ENCODE peak calls at places on chromosomes 2 and 18, in eight cellular contexts. J is uterus; L is activated CD8-positive, alpha-beta T cell treated with anti-CD3 and anti-CD28 coated beads for 36 hours; P is heart right ventricle; A is breast epithelium; E is fibroblast of the aortic adventitia; M is Calu3; G is omental fat pad. F is an unnamed sample.

GRCh38 chr2:235917506-235917905 is 250.7 kb downstream of the GBX2 start:
- DNase-seq in J (no peak), G (no peak), E (no peak), L (no peak), A (no peak), M (no peak), P (no peak), F (no peak)

GRCh38 chr2:219460424-219460926 is 25.8 kb downstream of the SPEG start:
- DNase-seq in G (no peak), P (peak), M (no peak), A (no peak), J (peak), L (no peak), E (peak), F (no peak)

GRCh38 chr2:98749053-98749450 is 18.1 kb upstream of the MGAT4A start:
- DNase-seq in M (no peak), P (no peak), E (no peak), L (no peak), G (no peak), A (no peak), J (no peak), F (no peak)

GRCh38 chr18:70260683-70261082 is 28.2 kb upstream of the SOCS6 start:
- DNase-seq in L (no peak), P (no peak), A (no peak), G (no peak), J (no peak), M (no peak), E (no peak), F (no peak)

GRCh38 chr2:143953386-143953785 is 566.5 kb downstream of the ZEB2 start:
- DNase-seq in A (no peak), P (no peak), J (no peak), M (no peak), L (no peak), E (no peak), G (no peak), F (no peak)

GRCh38 chr2:73503992-73504570 is 118.4 kb downstream of the ALMS1 start:
- DNase-seq in M (no peak), P (no peak), E (peak), G (no peak), L (no peak), J (no peak), A (no peak), F (no peak)

GRCh38 chr18:63604791-63605567 is 17.8 kb downstream of the SERPINB13 start:
- DNase-seq in L (no peak), A (no peak), G (no peak), E (no peak), J (no peak), M (peak), P (no peak), F (no peak)

GRCh38 chr2:229129738-229130371 is 141.2 kb downstream of the PID1 start:
- DNase-seq in E (peak), J (no peak), P (no peak), M (no peak), A (no peak), L (no peak), G (no peak), F (no peak)

GRCh38 chr18:28013064-28013463 is 163.9 kb downstream of the CDH2 start:
- DNase-seq in A (no peak), M (no peak), J (no peak), E (peak), G (no peak), P (no peak), L (no peak), F (no peak)

GRCh38 chr18:56869189-56869777 is 218.1 kb downstream of the WDR7 start:
- DNase-seq in G (no peak), M (peak), P (no peak), E (peak), A (no peak), J (no peak), L (peak), F (peak)

GRCh38 chr2:127829845-127830246 is 18.9 kb upstream of the WDR33 start:
- DNase-seq in P (no peak), A (no peak), G (no peak), L (peak), J (no peak), E (no peak), M (no peak), F (peak)

GRCh38 chr2:207768168-207768890 is 1.4 kb downstream of the FZD5 start:
- DNase-seq in P (peak), L (peak), A (peak), M (peak), E (peak), G (no peak), J (peak), F (peak)

GRCh38 chr2:9637330-9637729 is 6.5 kb upstream of the YWHAQ start:
- DNase-seq in L (no peak), M (peak), E (peak), G (no peak), A (no peak), P (no peak), J (no peak), F (no peak)

GRCh38 chr2:10236571-10237391 is 65.9 kb upstream of the HPCAL1 start:
- DNase-seq in E (no peak), A (peak), G (no peak), J (peak), L (no peak), P (no peak), M (no peak), F (no peak)

GRCh38 chr2:60629263-60629662 is 75.8 kb upstream of the BCL11A start:
- DNase-seq in G (no peak), P (no peak), J (no peak), A (no peak), M (no peak), E (no peak), L (no peak), F (no peak)

GRCh38 chr2:118593257-118593656 is 254.2 kb downstream of the EN1 start:
- DNase-seq in L (no peak), G (no peak), J (no peak), E (peak), P (no peak), M (no peak), A (no peak), F (no peak)

GRCh38 chr2:109473006-109473380 is 140.8 kb downstream of the SEPTIN10 start:
- DNase-seq in L (no peak), P (no peak), G (no peak), A (no peak), E (no peak), M (no peak), J (no peak), F (no peak)

GRCh38 chr2:62149708-62150107 is 46.2 kb upstream of the B3GNT2 start:
- DNase-seq in E (peak), M (no peak), P (no peak), A (no peak), L (no peak), G (no peak), J (no peak), F (no peak)

GRCh38 chr2:20449501-20450200 is 2.8 kb downstream of the RHOB start:
- DNase-seq in J (peak), A (no peak), P (no peak), E (peak), G (no peak), L (no peak), M (no peak), F (no peak)

GRCh38 chr2:241812730-241813079 is 3.7 kb downstream of the NEU4 start:
- DNase-seq in A (no peak), G (no peak), J (no peak), E (no peak), L (no peak), M (no peak), P (peak), F (peak)

GRCh38 chr18:57959278-57959677 is 84.7 kb upstream of the NEDD4L start:
- DNase-seq in G (no peak), E (peak), A (no peak), L (peak), J (no peak), P (no peak), M (peak), F (peak)

GRCh38 chr2:66851449-66851872 is 416.5 kb downstream of the MEIS1 start:
- DNase-seq in G (no peak), P (no peak), J (no peak), E (peak), M (no peak), A (no peak), L (no peak), F (no peak)

GRCh38 chr2:239463541-239464165 is 62.8 kb upstream of the HDAC4 start:
- DNase-seq in L (no peak), M (no peak), E (no peak), A (peak), G (no peak), P (no peak), J (no peak), F (no peak)

GRCh38 chr2:200127852-200128251 is 172.5 kb downstream of the MAIP1 start:
- DNase-seq in E (peak), A (no peak), G (no peak), M (no peak), J (no peak), L (no peak), P (no peak), F (no peak)

GRCh38 chr2:120277505-120278205 is 25.0 kb downstream of the RALB start:
- DNase-seq in M (no peak), J (no peak), G (no peak), L (no peak), A (no peak), P (no peak), E (no peak), F (no peak)

GRCh38 chr2:46849080-46849715 is 66.4 kb downstream of the MCFD2 start:
- DNase-seq in E (peak), J (peak), A (no peak), G (no peak), M (no peak), P (no peak), L (no peak), F (no peak)

GRCh38 chr2:147389218-147389617 is 455.6 kb upstream of the ACVR2A start:
- DNase-seq in G (no peak), M (no peak), A (no peak), J (no peak), L (no peak), P (no peak), E (no peak), F (no peak)

GRCh38 chr2:28047698-28048097 is 157.2 kb downstream of the BABAM2 start:
- DNase-seq in P (no peak), L (no peak), A (no peak), J (no peak), M (no peak), E (peak), G (no peak), F (no peak)

GRCh38 chr18:27887287-27887686 is 289.6 kb downstream of the CDH2 start:
- DNase-seq in G (no peak), L (no peak), J (no peak), M (no peak), A (no peak), E (no peak), P (no peak), F (no peak)

GRCh38 chr2:54899576-54900200 is 150.6 kb downstream of the RTN4 start:
- DNase-seq in J (peak), L (no peak), A (no peak), E (peak), M (peak), P (no peak), G (no peak), F (peak)

GRCh38 chr2:167708998-167709397 is 538.4 kb downstream of the STK39 start:
- DNase-seq in M (no peak), E (no peak), J (no peak), A (no peak), P (no peak), L (no peak), G (no peak), F (no peak)

GRCh38 chr2:110807520-110807919 is 75.1 kb downstream of the ACOXL start:
- DNase-seq in G (no peak), J (no peak), E (peak), L (no peak), A (no peak), P (no peak), M (no peak), F (no peak)

GRCh38 chr2:84870306-84870705 is 10.6 kb downstream of the TRABD2A start:
- DNase-seq in L (no peak), J (no peak), M (no peak), P (no peak), G (no peak), E (no peak), A (no peak), F (no peak)
- TF ChIP-seq CTCF in L (no peak), J (no peak), M (no peak), P (no peak), G (no peak), E (no peak), A (no peak), F (peak)

DNA sequence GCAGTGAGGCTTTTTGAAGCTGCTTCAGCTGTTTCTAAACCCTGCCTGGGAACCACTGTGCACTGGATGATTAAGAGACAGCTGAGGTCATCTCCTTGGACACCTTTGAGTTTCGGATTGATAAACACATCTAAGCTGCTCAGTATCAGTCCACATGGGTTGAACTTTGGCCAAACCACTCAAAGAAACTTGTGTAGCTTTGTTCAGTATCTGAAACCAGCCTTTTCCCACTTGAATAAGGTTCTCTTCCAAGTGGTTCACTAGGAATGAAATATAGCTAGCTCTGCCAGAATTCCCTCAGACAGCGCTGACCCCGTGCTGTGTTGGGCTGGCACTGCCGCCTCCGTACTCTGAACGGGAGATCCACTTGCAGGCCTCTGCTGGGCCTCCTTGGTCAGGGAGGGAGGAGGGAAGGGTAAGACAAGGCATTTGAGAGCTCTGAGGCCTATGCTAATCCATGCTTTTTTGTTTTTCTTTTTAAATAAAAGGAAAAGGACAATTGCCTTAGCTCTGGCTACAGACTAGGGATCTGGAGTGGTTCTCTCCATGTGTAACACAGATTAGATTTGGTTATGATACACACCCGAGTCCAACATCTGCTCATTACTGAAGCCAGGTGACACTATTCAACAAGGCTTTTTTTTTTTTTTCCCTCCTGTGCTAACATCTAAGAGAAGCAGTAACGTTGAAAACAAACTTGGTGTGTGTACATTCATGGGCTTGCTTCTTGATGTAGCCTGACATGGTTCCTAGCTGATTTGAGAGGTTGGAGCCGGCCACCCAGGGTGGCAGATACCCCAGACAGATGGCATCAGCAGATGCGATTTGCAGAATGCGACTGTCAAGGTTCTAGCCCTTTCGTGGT is 67.7 kb downstream of the NCK2 start:
- DNase-seq in G (no peak), J (no peak), M (no peak), A (no peak), P (peak), E (peak), L (no peak), F (peak)
- TF ChIP-seq CTCF in G (no peak), J (no peak), M (no peak), A (no peak), P (peak), E (no peak), L (no peak), F (no peak)

GRCh38 chr2:80407377-80407776 is 102.8 kb upstream of the LRRTM1 start:
- DNase-seq in A (no peak), L (no peak), G (no peak), E (no peak), P (no peak), J (no peak), M (no peak), F (no peak)

DNA sequence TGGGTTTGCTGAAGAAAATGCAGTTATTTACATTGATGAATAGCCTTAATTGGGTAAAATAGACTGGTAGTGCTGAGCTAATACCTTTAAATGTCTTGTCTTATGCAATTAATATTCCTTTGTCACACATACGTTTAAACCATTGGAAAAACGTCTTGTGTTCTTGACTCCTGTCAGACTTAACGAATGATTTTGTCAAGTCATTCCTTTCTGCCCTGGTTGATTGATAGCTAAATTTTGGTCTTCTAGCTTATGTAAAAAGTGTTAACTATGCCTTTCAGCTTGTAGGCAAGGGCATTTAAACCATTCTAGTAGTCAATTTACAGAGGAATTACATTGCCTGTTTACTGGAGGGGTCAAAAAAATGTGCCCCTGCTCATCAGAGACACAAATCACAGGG is 105.8 kb upstream of the LRRTM1 start:
- DNase-seq in L (no peak), A (no peak), M (no peak), E (no peak), P (no peak), J (no peak), G (no peak), F (no peak)
- TF ChIP-seq CTCF in L (no peak), A (no peak), M (no peak), E (no peak), P (no peak), J (no peak), G (no peak), F (no peak)

GRCh38 chr2:177063331-177063730 is 149.3 kb upstream of the HNRNPA3 start:
- DNase-seq in L (no peak), J (no peak), E (no peak), A (no peak), G (no peak), P (no peak), M (no peak), F (no peak)
- TF ChIP-seq CTCF in L (no peak), J (no peak), E (no peak), A (no peak), G (no peak), P (no peak), M (no peak), F (no peak)

GRCh38 chr2:24831216-24831615 is 38.0 kb downstream of the CENPO start:
- DNase-seq in G (no peak), A (no peak), L (no peak), E (no peak), M (no peak), J (no peak), P (no peak), F (no peak)

GRCh38 chr2:24828641-24829040 is 35.4 kb downstream of the CENPO start:
- DNase-seq in P (no peak), G (no peak), E (no peak), J (peak), L (no peak), M (no peak), A (no peak), F (no peak)

GRCh38 chr2:24830786-24831185 is 37.6 kb downstream of the CENPO start:
- DNase-seq in M (no peak), G (no peak), A (no peak), E (no peak), P (no peak), L (no peak), J (no peak), F (no peak)

GRCh38 chr2:24831736-24832421 is 38.7 kb downstream of the CENPO start:
- DNase-seq in G (no peak), A (no peak), L (no peak), P (peak), M (no peak), J (no peak), E (no peak), F (no peak)

DNA sequence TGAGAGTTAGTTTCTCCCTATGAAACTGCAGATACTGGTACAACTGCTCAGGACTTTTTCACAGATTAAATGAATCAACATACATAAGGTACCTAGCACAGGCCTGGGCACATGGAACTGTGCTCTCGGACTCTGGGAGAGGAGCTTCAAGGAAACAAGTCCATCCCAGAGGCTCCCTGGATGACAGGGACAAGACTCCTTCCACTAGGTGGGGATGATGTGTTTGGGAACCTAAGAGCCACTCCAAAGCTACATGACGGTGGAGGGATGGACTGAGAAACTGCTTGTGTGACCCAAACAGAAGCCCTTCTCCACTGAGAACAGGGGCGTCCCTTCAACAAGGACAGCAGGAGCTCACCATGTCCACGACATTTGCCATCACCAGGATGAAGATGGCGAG is 37.1 kb downstream of the CENPO start:
- DNase-seq in A (no peak), E (peak), J (no peak), L (no peak), P (no peak), M (no peak), G (no peak), F (peak)
- TF ChIP-seq CTCF in A (no peak), E (no peak), J (no peak), L (no peak), P (no peak), M (no peak), G (no peak), F (no peak)

GRCh38 chr18:22238036-22238435 is 68.6 kb downstream of the GATA6 start:
- DNase-seq in G (no peak), M (no peak), J (no peak), L (peak), A (no peak), E (no peak), P (no peak), F (no peak)
- TF ChIP-seq CTCF in G (no peak), M (no peak), J (no peak), L (no peak), A (no peak), E (no peak), P (no peak), F (no peak)

DNA sequence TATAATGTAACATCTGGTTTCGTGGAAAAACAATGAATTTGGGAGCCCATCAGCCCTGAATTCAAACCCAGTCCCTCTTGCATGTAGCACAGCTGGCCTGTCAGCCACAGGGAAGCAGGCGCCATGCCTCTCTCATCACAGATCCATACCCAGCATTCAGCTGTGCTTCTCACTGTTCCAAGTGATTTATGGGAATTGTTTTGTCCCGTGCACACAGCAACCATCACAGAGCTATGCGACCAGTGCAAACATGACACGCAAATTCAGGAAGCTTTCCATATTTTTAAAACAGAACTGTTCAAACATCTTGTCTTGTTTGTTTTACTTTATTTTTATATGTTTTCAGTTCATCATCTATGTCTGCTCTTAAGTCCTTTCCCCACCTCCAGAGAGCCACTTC is 496.1 kb downstream of the EIPR1 start:
- DNase-seq in P (no peak), A (no peak), M (no peak), G (no peak), E (no peak), J (no peak), L (no peak), F (no peak)
- TF ChIP-seq CTCF in P (no peak), A (no peak), M (no peak), G (no peak), E (no peak), J (no peak), L (no peak), F (no peak)

DNA sequence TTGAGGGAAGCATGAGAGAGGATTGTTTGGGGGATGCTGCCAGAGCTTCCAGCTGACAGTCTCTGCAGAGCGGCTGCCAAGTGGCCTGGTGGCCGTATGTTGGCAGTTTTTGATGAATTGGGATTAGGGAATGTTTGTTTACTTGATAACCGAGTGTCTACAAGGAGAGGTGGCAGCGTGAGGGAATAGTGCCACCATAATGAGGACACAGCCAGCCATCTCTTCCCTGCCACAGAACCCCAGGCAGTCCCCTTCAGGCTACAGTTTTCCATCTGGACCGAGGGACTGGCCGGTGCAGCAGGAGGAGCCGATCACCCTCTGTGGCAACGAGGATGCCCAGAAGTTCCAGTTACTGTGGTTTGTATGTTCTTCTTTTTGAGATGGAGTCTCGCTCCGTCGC is 55.2 kb downstream of the TRAPPC12 start:
- DNase-seq in M (no peak), E (no peak), G (no peak), L (no peak), P (no peak), J (no peak), A (no peak), F (no peak)
- TF ChIP-seq CTCF in M (no peak), E (no peak), G (no peak), L (no peak), P (no peak), J (no peak), A (no peak), F (no peak)

GRCh38 chr2:36357506-36358316 is 2.1 kb downstream of the CRIM1 start:
- DNase-seq in M (peak), G (no peak), P (peak), A (no peak), J (peak), L (peak), E (peak), F (peak)
- TF ChIP-seq CTCF in M (peak), G (no peak), P (peak), A (no peak), J (peak), L (peak), E (peak), F (peak)